ENCODE peak calls at places on chromosome 2, in five cellular contexts. A is GM23338, O is GM12865, W is NB4, L is BJ. V is an unnamed sample.

GRCh38 chr2:48471048-48471474 is 58.9 kb upstream of the STON1 start:
- DNase-seq in A (peak; percentile 87), O (no peak), W (peak; percentile 30), L (peak; percentile 41), V (no peak)

GRCh38 chr2:144516417-144516980 is 3.4 kb downstream of the ZEB2 start:
- DNase-seq in A (peak; percentile 56), O (no peak), W (peak; percentile 69), L (no peak), V (no peak)

GRCh38 chr2:235603659-235604058 is 109.8 kb downstream of the AGAP1 start:
- DNase-seq in A (no peak), O (no peak), W (no peak), L (no peak), V (no peak)

GRCh38 chr2:17625446-17625845 is 85.0 kb downstream of the VSNL1 start:
- DNase-seq in A (no peak), O (no peak), W (no peak), L (no peak), V (no peak)

GRCh38 chr2:37366773-37367172 is 22.3 kb downstream of the QPCT start:
- DNase-seq in A (no peak), O (no peak), W (no peak), L (no peak), V (no peak)

GRCh38 chr2:207438414-207439126 is 91.2 kb upstream of the CREB1 start:
- DNase-seq in A (no peak), O (no peak), W (no peak), L (no peak), V (no peak)

GRCh38 chr2:29596584-29596983 is 324.8 kb downstream of the ALK start:
- DNase-seq in A (no peak), O (peak; percentile 46), W (no peak), L (no peak), V (no peak)

GRCh38 chr2:75556679-75557366 is 3.9 kb downstream of the EVA1A start:
- DNase-seq in A (no peak), O (no peak), W (no peak), L (no peak), V (no peak)

GRCh38 chr2:12490641-12491040 is 226.1 kb upstream of the TRIB2 start:
- DNase-seq in A (no peak), O (no peak), W (no peak), L (no peak), V (no peak)

GRCh38 chr2:200177971-200178911 is 128.3 kb upstream of the SPATS2L start:
- DNase-seq in A (no peak), O (no peak), W (no peak), L (peak; percentile 43), V (no peak)

GRCh38 chr2:3968736-3969135 is 265.4 kb downstream of the DCDC2C start:
- DNase-seq in A (no peak), O (no peak), W (no peak), L (no peak), V (no peak)

GRCh38 chr2:171347158-171347557 is 86.6 kb downstream of the METTL8 start:
- DNase-seq in A (no peak), O (peak; percentile 73), W (no peak), L (peak; percentile 4), V (no peak)

GRCh38 chr2:217972490-217972889 is 30.3 kb downstream of the TNS1 start:
- DNase-seq in A (no peak), O (no peak), W (no peak), L (no peak), V (peak; percentile 27)

GRCh38 chr2:181165199-181165868 is 184.9 kb downstream of the UBE2E3 start:
- DNase-seq in A (no peak), O (peak; percentile 81), W (no peak), L (no peak), V (no peak)

GRCh38 chr2:117411983-117412382 is 402.5 kb upstream of the DDX18 start:
- DNase-seq in A (peak; percentile 10), O (no peak), W (no peak), L (no peak), V (no peak)

GRCh38 chr2:178315488-178315948 is 121.2 kb downstream of the OSBPL6 start:
- DNase-seq in A (no peak), O (no peak), W (no peak), L (no peak), V (no peak)

GRCh38 chr2:165793779-165794519 is at the start of gene GALNT3:
- DNase-seq in A (peak; percentile 96), O (peak; percentile 19), W (peak; percentile 67), L (no peak), V (no peak)

GRCh38 chr2:164785447-164785846 is 56.2 kb downstream of the COBLL1 start:
- DNase-seq in A (no peak), O (no peak), W (no peak), L (peak; percentile 60), V (no peak)

GRCh38 chr2:60109744-60110143 is 443.7 kb downstream of the BCL11A start:
- DNase-seq in A (no peak), O (no peak), W (no peak), L (no peak), V (no peak)
- TF ChIP-seq CTCF in A (peak; percentile 54), O (no peak), W (no peak), L (no peak), V (no peak)

DNA sequence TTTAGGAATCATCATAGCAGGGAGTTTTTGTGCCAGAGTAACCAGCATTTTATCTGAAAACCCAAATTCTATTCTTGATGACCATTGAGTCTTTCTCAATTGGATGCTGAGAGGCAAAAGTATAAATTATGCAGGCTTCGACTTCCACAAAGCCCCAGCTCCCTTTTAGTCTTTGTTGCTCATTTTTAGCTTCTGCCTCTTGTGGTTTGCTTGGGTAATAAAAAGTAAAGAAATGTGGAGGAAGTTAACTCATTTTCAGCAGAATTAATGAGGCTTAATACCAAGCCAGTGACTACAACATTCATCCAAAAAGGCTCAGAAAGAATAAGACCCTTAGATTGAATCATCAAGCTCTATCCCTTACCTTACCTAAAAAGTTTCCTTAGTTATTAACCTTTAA is 18.6 kb downstream of the ERMN start:
- DNase-seq in A (peak; percentile 50), O (no peak), W (peak; percentile 10), L (no peak), V (no peak)
- TF ChIP-seq CTCF in A (no peak), O (peak; percentile 16), W (no peak), L (peak; percentile 33), V (peak; percentile 37)

GRCh38 chr2:85387754-85388153 is 22.4 kb downstream of the CAPG start:
- DNase-seq in A (no peak), O (no peak), W (no peak), L (no peak), V (no peak)

GRCh38 chr2:85393836-85394235 is 16.3 kb downstream of the CAPG start:
- DNase-seq in A (no peak), O (no peak), W (no peak), L (no peak), V (no peak)

GRCh38 chr2:85394256-85394655 is 15.9 kb downstream of the CAPG start:
- DNase-seq in A (no peak), O (no peak), W (no peak), L (no peak), V (no peak)

GRCh38 chr2:85389139-85389538 is 21.0 kb downstream of the CAPG start:
- DNase-seq in A (no peak), O (no peak), W (no peak), L (no peak), V (no peak)

GRCh38 chr2:85390941-85391669 is 19.1 kb downstream of the CAPG start:
- DNase-seq in A (peak; percentile 85), O (peak; percentile 57), W (peak; percentile 73), L (no peak), V (no peak)
- TF ChIP-seq CTCF in A (peak; percentile 96), O (peak; percentile 62), W (peak; percentile 87), L (peak; percentile 70), V (peak; percentile 81)

GRCh38 chr2:176072292-176072669 is 11.5 kb downstream of the EVX2 start:
- DNase-seq in A (no peak), O (no peak), W (no peak), L (no peak), V (no peak)
- TF ChIP-seq CTCF in A (no peak), O (no peak), W (no peak), L (no peak), V (no peak)

GRCh38 chr2:10054424-10054823 is 11.1 kb downstream of the KLF11 start:
- DNase-seq in A (no peak), O (no peak), W (no peak), L (no peak), V (no peak)
- TF ChIP-seq CTCF in A (peak; percentile 32), O (no peak), W (no peak), L (no peak), V (no peak)

DNA sequence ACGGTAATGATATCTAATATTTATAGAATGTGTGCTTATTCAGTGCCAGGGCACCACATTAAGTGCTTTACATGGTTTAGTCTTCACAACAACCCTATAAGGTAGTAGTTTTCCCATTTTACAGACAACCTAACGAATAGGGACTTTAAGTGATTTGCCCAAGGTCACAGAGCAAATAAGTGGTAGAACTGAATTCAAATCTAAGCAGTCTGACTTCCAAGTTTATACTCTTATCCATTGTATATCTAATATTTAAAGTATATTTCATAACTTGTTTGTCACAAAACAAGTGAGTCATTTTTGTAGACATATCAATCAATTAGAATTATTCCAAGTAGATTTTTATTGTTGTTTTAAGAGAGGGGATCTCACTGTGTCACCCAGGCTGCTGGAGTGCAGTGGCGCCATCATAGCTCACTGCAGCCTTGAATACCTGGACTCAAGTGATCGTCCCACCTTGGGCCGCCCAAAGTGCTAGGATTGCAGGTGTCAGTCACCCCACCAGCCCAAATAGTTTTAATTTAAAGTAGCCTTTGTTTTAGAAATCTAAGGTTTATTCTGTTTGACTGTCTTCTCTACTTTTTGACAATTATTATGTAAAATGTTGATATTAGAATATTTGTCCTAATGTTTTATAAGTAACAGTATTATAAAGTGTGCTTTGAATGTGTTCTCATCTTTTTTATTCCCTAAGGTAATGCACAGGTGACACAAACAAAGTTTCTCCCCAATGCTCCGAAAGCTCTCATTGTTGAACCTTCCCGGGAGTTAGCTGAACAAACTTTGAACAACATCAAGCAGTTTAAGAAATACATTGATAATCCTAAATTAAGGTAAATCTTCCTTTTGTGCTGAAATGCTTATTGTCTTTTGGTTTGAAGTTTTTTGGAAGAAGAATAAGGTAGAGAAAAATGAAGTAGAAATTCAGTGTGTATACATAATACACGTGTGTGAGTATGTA is 15.1 kb downstream of the DDX1 start:
- DNase-seq in A (no peak), O (no peak), W (no peak), L (no peak), V (no peak)
- TF ChIP-seq CTCF in A (no peak), O (no peak), W (no peak), L (no peak), V (no peak)

GRCh38 chr2:112959109-112959591 is 18.7 kb upstream of the IL36G start:
- DNase-seq in A (peak; percentile 74), O (no peak), W (peak; percentile 35), L (no peak), V (no peak)
- TF ChIP-seq CTCF in A (peak; percentile 69), O (no peak), W (no peak), L (no peak), V (peak; percentile 29)

DNA sequence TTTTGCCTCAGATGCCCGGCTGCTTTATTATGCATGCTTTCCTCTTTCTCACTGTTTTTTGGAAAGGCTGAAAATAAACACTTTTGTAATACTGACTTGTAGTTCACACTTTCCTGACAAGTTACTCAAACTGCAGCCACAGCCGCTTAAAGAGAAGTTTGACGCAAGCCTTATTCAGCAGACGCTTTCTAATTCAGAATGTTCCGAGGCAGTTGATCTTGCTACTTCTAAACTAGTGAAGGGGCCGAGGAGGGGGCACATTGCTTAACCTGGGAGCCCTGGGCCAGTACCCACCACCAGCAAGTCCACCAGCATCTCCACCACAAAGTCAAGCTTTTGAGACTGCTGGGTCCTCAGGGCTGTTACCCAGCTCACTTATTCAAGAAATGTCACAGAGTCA is 71.8 kb upstream of the SPRED2 start:
- DNase-seq in A (no peak), O (no peak), W (no peak), L (no peak), V (no peak)
- TF ChIP-seq CTCF in A (no peak), O (no peak), W (no peak), L (no peak), V (no peak)

GRCh38 chr2:102051659-102052366 is 60.1 kb downstream of the IL1R2 start:
- DNase-seq in A (no peak), O (no peak), W (no peak), L (no peak), V (no peak)
- TF ChIP-seq CTCF in A (no peak), O (no peak), W (no peak), L (no peak), V (no peak)